ENCODE peak calls at places on chromosome 14, in five cellular contexts. One of them, this sample, is unnamed.

GRCh38 chr14:104138098-104138890 is at the start of gene KIF26A:
- DNase-seq in NCI-H345: peak
- DNase-seq in choroid plexus epithelial cell: peak
- DNase-seq in ELR: no peak
- DNase-seq in activated CD8-positive, alpha-beta T cell treated with anti-CD3 and anti-CD28 coated beads, Interleukin-2, amount 10 ng/mL, durations not matched to agents 7 days and 5 days: no peak
- DNase-seq in this sample: no peak

GRCh38 chr14:59754256-59754655 is 116.3 kb downstream of the RTN1 start:
- DNase-seq in NCI-H345: no peak
- DNase-seq in choroid plexus epithelial cell: peak
- DNase-seq in ELR: peak
- DNase-seq in activated CD8-positive, alpha-beta T cell treated with anti-CD3 and anti-CD28 coated beads, Interleukin-2, amount 10 ng/mL, durations not matched to agents 7 days and 5 days: no peak
- DNase-seq in this sample: no peak

GRCh38 chr14:45222485-45223262 is 30.3 kb downstream of the MIS18BP1 start:
- DNase-seq in NCI-H345: no peak
- DNase-seq in choroid plexus epithelial cell: no peak
- DNase-seq in ELR: no peak
- DNase-seq in activated CD8-positive, alpha-beta T cell treated with anti-CD3 and anti-CD28 coated beads, Interleukin-2, amount 10 ng/mL, durations not matched to agents 7 days and 5 days: no peak
- DNase-seq in this sample: no peak

GRCh38 chr14:31842905-31843304 is 234.2 kb upstream of the ARHGAP5 start:
- DNase-seq in NCI-H345: peak
- DNase-seq in choroid plexus epithelial cell: peak
- DNase-seq in ELR: no peak
- DNase-seq in activated CD8-positive, alpha-beta T cell treated with anti-CD3 and anti-CD28 coated beads, Interleukin-2, amount 10 ng/mL, durations not matched to agents 7 days and 5 days: no peak
- DNase-seq in this sample: no peak

GRCh38 chr14:98896476-98896875 is 375.5 kb downstream of the BCL11B start:
- DNase-seq in NCI-H345: no peak
- DNase-seq in choroid plexus epithelial cell: no peak
- DNase-seq in ELR: no peak
- DNase-seq in activated CD8-positive, alpha-beta T cell treated with anti-CD3 and anti-CD28 coated beads, Interleukin-2, amount 10 ng/mL, durations not matched to agents 7 days and 5 days: no peak
- DNase-seq in this sample: no peak

GRCh38 chr14:22882529-22883190 is 362 bp upstream of the REM2 start:
- DNase-seq in NCI-H345: peak
- DNase-seq in choroid plexus epithelial cell: peak
- DNase-seq in ELR: peak
- DNase-seq in activated CD8-positive, alpha-beta T cell treated with anti-CD3 and anti-CD28 coated beads, Interleukin-2, amount 10 ng/mL, durations not matched to agents 7 days and 5 days: no peak
- DNase-seq in this sample: no peak

GRCh38 chr14:63899953-63900352 is 47.1 kb downstream of the SYNE2 start:
- DNase-seq in NCI-H345: no peak
- DNase-seq in choroid plexus epithelial cell: no peak
- DNase-seq in ELR: no peak
- DNase-seq in activated CD8-positive, alpha-beta T cell treated with anti-CD3 and anti-CD28 coated beads, Interleukin-2, amount 10 ng/mL, durations not matched to agents 7 days and 5 days: peak
- DNase-seq in this sample: no peak

GRCh38 chr14:73712071-73712506 is 2.1 kb downstream of the PNMA1 start:
- DNase-seq in NCI-H345: no peak
- DNase-seq in choroid plexus epithelial cell: no peak
- DNase-seq in ELR: peak
- DNase-seq in activated CD8-positive, alpha-beta T cell treated with anti-CD3 and anti-CD28 coated beads, Interleukin-2, amount 10 ng/mL, durations not matched to agents 7 days and 5 days: no peak
- DNase-seq in this sample: no peak

GRCh38 chr14:68556253-68556652 is 236.6 kb downstream of the ZFP36L1 start:
- DNase-seq in NCI-H345: no peak
- DNase-seq in choroid plexus epithelial cell: no peak
- DNase-seq in ELR: no peak
- DNase-seq in activated CD8-positive, alpha-beta T cell treated with anti-CD3 and anti-CD28 coated beads, Interleukin-2, amount 10 ng/mL, durations not matched to agents 7 days and 5 days: no peak
- DNase-seq in this sample: no peak

GRCh38 chr14:65403231-65403630 is 9.3 kb upstream of the FUT8 start:
- DNase-seq in NCI-H345: no peak
- DNase-seq in choroid plexus epithelial cell: peak
- DNase-seq in ELR: peak
- DNase-seq in activated CD8-positive, alpha-beta T cell treated with anti-CD3 and anti-CD28 coated beads, Interleukin-2, amount 10 ng/mL, durations not matched to agents 7 days and 5 days: no peak
- DNase-seq in this sample: no peak

GRCh38 chr14:106039400-106039799 is 513.0 kb downstream of the TMEM121 start:
- DNase-seq in NCI-H345: no peak
- DNase-seq in choroid plexus epithelial cell: no peak
- DNase-seq in ELR: no peak
- DNase-seq in activated CD8-positive, alpha-beta T cell treated with anti-CD3 and anti-CD28 coated beads, Interleukin-2, amount 10 ng/mL, durations not matched to agents 7 days and 5 days: peak
- DNase-seq in this sample: no peak

GRCh38 chr14:63717704-63718103 is 10.2 kb downstream of the SGPP1 start:
- DNase-seq in NCI-H345: peak
- DNase-seq in choroid plexus epithelial cell: peak
- DNase-seq in ELR: peak
- DNase-seq in activated CD8-positive, alpha-beta T cell treated with anti-CD3 and anti-CD28 coated beads, Interleukin-2, amount 10 ng/mL, durations not matched to agents 7 days and 5 days: no peak
- DNase-seq in this sample: no peak

GRCh38 chr14:29503903-29504302 is 423.7 kb downstream of the PRKD1 start:
- DNase-seq in NCI-H345: no peak
- DNase-seq in choroid plexus epithelial cell: no peak
- DNase-seq in ELR: no peak
- DNase-seq in activated CD8-positive, alpha-beta T cell treated with anti-CD3 and anti-CD28 coated beads, Interleukin-2, amount 10 ng/mL, durations not matched to agents 7 days and 5 days: no peak
- DNase-seq in this sample: no peak

GRCh38 chr14:61889914-61890351 is 127.7 kb downstream of the SNAPC1 start:
- DNase-seq in NCI-H345: no peak
- DNase-seq in choroid plexus epithelial cell: no peak
- DNase-seq in ELR: peak
- DNase-seq in activated CD8-positive, alpha-beta T cell treated with anti-CD3 and anti-CD28 coated beads, Interleukin-2, amount 10 ng/mL, durations not matched to agents 7 days and 5 days: peak
- DNase-seq in this sample: no peak

GRCh38 chr14:78448483-78449094 is 278.4 kb downstream of the NRXN3 start:
- DNase-seq in NCI-H345: peak
- DNase-seq in choroid plexus epithelial cell: peak
- DNase-seq in ELR: peak
- DNase-seq in activated CD8-positive, alpha-beta T cell treated with anti-CD3 and anti-CD28 coated beads, Interleukin-2, amount 10 ng/mL, durations not matched to agents 7 days and 5 days: peak
- DNase-seq in this sample: no peak

GRCh38 chr14:104230119-104230885 is 91.9 kb downstream of the KIF26A start:
- DNase-seq in NCI-H345: no peak
- DNase-seq in choroid plexus epithelial cell: no peak
- DNase-seq in ELR: no peak
- DNase-seq in activated CD8-positive, alpha-beta T cell treated with anti-CD3 and anti-CD28 coated beads, Interleukin-2, amount 10 ng/mL, durations not matched to agents 7 days and 5 days: no peak
- DNase-seq in this sample: no peak

GRCh38 chr14:51855234-51855633 is 5.2 kb upstream of the GNG2 start:
- DNase-seq in NCI-H345: no peak
- DNase-seq in choroid plexus epithelial cell: peak
- DNase-seq in ELR: peak
- DNase-seq in activated CD8-positive, alpha-beta T cell treated with anti-CD3 and anti-CD28 coated beads, Interleukin-2, amount 10 ng/mL, durations not matched to agents 7 days and 5 days: no peak
- DNase-seq in this sample: no peak

GRCh38 chr14:56666294-56666693 is 86.7 kb downstream of the TMEM260 start:
- DNase-seq in NCI-H345: no peak
- DNase-seq in choroid plexus epithelial cell: no peak
- DNase-seq in ELR: no peak
- DNase-seq in activated CD8-positive, alpha-beta T cell treated with anti-CD3 and anti-CD28 coated beads, Interleukin-2, amount 10 ng/mL, durations not matched to agents 7 days and 5 days: no peak
- DNase-seq in this sample: no peak

GRCh38 chr14:74913986-74914573 is 9.0 kb downstream of the RPS6KL1 start:
- DNase-seq in NCI-H345: peak
- DNase-seq in choroid plexus epithelial cell: peak
- DNase-seq in ELR: peak
- DNase-seq in activated CD8-positive, alpha-beta T cell treated with anti-CD3 and anti-CD28 coated beads, Interleukin-2, amount 10 ng/mL, durations not matched to agents 7 days and 5 days: peak
- DNase-seq in this sample: peak

GRCh38 chr14:99699071-99699760 is 15.1 kb downstream of the CYP46A1 start:
- DNase-seq in NCI-H345: no peak
- DNase-seq in choroid plexus epithelial cell: no peak
- DNase-seq in ELR: no peak
- DNase-seq in activated CD8-positive, alpha-beta T cell treated with anti-CD3 and anti-CD28 coated beads, Interleukin-2, amount 10 ng/mL, durations not matched to agents 7 days and 5 days: peak
- DNase-seq in this sample: no peak

GRCh38 chr14:102848830-102849521 is 71.7 kb downstream of the TRAF3 start:
- DNase-seq in NCI-H345: no peak
- DNase-seq in choroid plexus epithelial cell: peak
- DNase-seq in ELR: no peak
- DNase-seq in activated CD8-positive, alpha-beta T cell treated with anti-CD3 and anti-CD28 coated beads, Interleukin-2, amount 10 ng/mL, durations not matched to agents 7 days and 5 days: no peak
- DNase-seq in this sample: no peak

GRCh38 chr14:63508033-63508432 is 35.1 kb downstream of the PPP2R5E start:
- DNase-seq in NCI-H345: no peak
- DNase-seq in choroid plexus epithelial cell: no peak
- DNase-seq in ELR: no peak
- DNase-seq in activated CD8-positive, alpha-beta T cell treated with anti-CD3 and anti-CD28 coated beads, Interleukin-2, amount 10 ng/mL, durations not matched to agents 7 days and 5 days: peak
- DNase-seq in this sample: no peak

GRCh38 chr14:77965919-77966435 is 166.1 kb downstream of the ADCK1 start:
- DNase-seq in NCI-H345: no peak
- DNase-seq in choroid plexus epithelial cell: peak
- DNase-seq in ELR: peak
- DNase-seq in activated CD8-positive, alpha-beta T cell treated with anti-CD3 and anti-CD28 coated beads, Interleukin-2, amount 10 ng/mL, durations not matched to agents 7 days and 5 days: peak
- DNase-seq in this sample: peak

GRCh38 chr14:78697341-78697740 is 527.2 kb downstream of the NRXN3 start:
- DNase-seq in NCI-H345: peak
- DNase-seq in choroid plexus epithelial cell: peak
- DNase-seq in ELR: peak
- DNase-seq in activated CD8-positive, alpha-beta T cell treated with anti-CD3 and anti-CD28 coated beads, Interleukin-2, amount 10 ng/mL, durations not matched to agents 7 days and 5 days: no peak
- DNase-seq in this sample: no peak

GRCh38 chr14:99169776-99170356 is 102.1 kb downstream of the BCL11B start:
- DNase-seq in NCI-H345: no peak
- DNase-seq in choroid plexus epithelial cell: no peak
- DNase-seq in ELR: no peak
- DNase-seq in activated CD8-positive, alpha-beta T cell treated with anti-CD3 and anti-CD28 coated beads, Interleukin-2, amount 10 ng/mL, durations not matched to agents 7 days and 5 days: no peak
- DNase-seq in this sample: no peak

GRCh38 chr14:90677484-90678045 is 138.7 kb downstream of the TTC7B start:
- DNase-seq in NCI-H345: no peak
- DNase-seq in choroid plexus epithelial cell: peak
- DNase-seq in ELR: peak
- DNase-seq in activated CD8-positive, alpha-beta T cell treated with anti-CD3 and anti-CD28 coated beads, Interleukin-2, amount 10 ng/mL, durations not matched to agents 7 days and 5 days: peak
- DNase-seq in this sample: no peak

This sample was measured in kidney epithelial cell.